ENCODE peak calls at places on chromosomes 4 and X, in eight cellular contexts. One of them, this sample, is unnamed.

GRCh38 chrX:23228454-23228853 is 106.2 kb upstream of the PTCHD1 start:
- DNase-seq in esophagus muscularis mucosa: no peak
- DNase-seq in hypothalamus: no peak
- DNase-seq in HT1080: no peak
- DNase-seq in substantia nigra: no peak
- DNase-seq in activated T-cell treated with anti-CD3 and anti-CD28 coated beads, Interleukin-2, amount 50 U/mL, for 72 hours: no peak
- DNase-seq in heart right ventricle: no peak
- DNase-seq in T-cell: no peak
- DNase-seq in this sample: no peak

GRCh38 chr4:43277003-43277402 is 384.5 kb downstream of the GRXCR1 start:
- DNase-seq in esophagus muscularis mucosa: no peak
- DNase-seq in hypothalamus: no peak
- DNase-seq in HT1080: peak
- DNase-seq in substantia nigra: no peak
- DNase-seq in activated T-cell treated with anti-CD3 and anti-CD28 coated beads, Interleukin-2, amount 50 U/mL, for 72 hours: no peak
- DNase-seq in heart right ventricle: no peak
- DNase-seq in T-cell: no peak
- DNase-seq in this sample: no peak

GRCh38 chr4:53132117-53132889 is 233.6 kb downstream of the SCFD2 start:
- DNase-seq in esophagus muscularis mucosa: no peak
- DNase-seq in hypothalamus: no peak
- DNase-seq in HT1080: no peak
- DNase-seq in substantia nigra: no peak
- DNase-seq in activated T-cell treated with anti-CD3 and anti-CD28 coated beads, Interleukin-2, amount 50 U/mL, for 72 hours: peak
- DNase-seq in heart right ventricle: no peak
- DNase-seq in T-cell: no peak
- DNase-seq in this sample: no peak

GRCh38 chrX:106672527-106672926 is 54.0 kb upstream of the RNF128 start:
- DNase-seq in esophagus muscularis mucosa: no peak
- DNase-seq in hypothalamus: no peak
- DNase-seq in HT1080: no peak
- DNase-seq in substantia nigra: no peak
- DNase-seq in activated T-cell treated with anti-CD3 and anti-CD28 coated beads, Interleukin-2, amount 50 U/mL, for 72 hours: no peak
- DNase-seq in heart right ventricle: no peak
- DNase-seq in T-cell: no peak
- DNase-seq in this sample: no peak

GRCh38 chr4:41432889-41433288 is 105.1 kb upstream of the LIMCH1 start:
- DNase-seq in esophagus muscularis mucosa: no peak
- DNase-seq in hypothalamus: no peak
- DNase-seq in HT1080: peak
- DNase-seq in substantia nigra: no peak
- DNase-seq in activated T-cell treated with anti-CD3 and anti-CD28 coated beads, Interleukin-2, amount 50 U/mL, for 72 hours: no peak
- DNase-seq in heart right ventricle: no peak
- DNase-seq in T-cell: no peak
- DNase-seq in this sample: no peak

GRCh38 chr4:173538148-173538902 is 8.3 kb upstream of the HAND2 start:
- DNase-seq in esophagus muscularis mucosa: no peak
- DNase-seq in hypothalamus: no peak
- DNase-seq in HT1080: no peak
- DNase-seq in substantia nigra: no peak
- DNase-seq in activated T-cell treated with anti-CD3 and anti-CD28 coated beads, Interleukin-2, amount 50 U/mL, for 72 hours: no peak
- DNase-seq in heart right ventricle: peak
- DNase-seq in T-cell: no peak
- DNase-seq in this sample: no peak

GRCh38 chr4:121484633-121485032 is 103.8 kb upstream of the QRFPR start:
- DNase-seq in esophagus muscularis mucosa: no peak
- DNase-seq in hypothalamus: no peak
- DNase-seq in HT1080: peak
- DNase-seq in substantia nigra: no peak
- DNase-seq in activated T-cell treated with anti-CD3 and anti-CD28 coated beads, Interleukin-2, amount 50 U/mL, for 72 hours: peak
- DNase-seq in heart right ventricle: no peak
- DNase-seq in T-cell: no peak
- DNase-seq in this sample: no peak

GRCh38 chr4:101055392-101055791 is 291.9 kb downstream of the PPP3CA start:
- DNase-seq in esophagus muscularis mucosa: no peak
- DNase-seq in hypothalamus: no peak
- DNase-seq in HT1080: no peak
- DNase-seq in substantia nigra: no peak
- DNase-seq in activated T-cell treated with anti-CD3 and anti-CD28 coated beads, Interleukin-2, amount 50 U/mL, for 72 hours: no peak
- DNase-seq in heart right ventricle: no peak
- DNase-seq in T-cell: no peak
- DNase-seq in this sample: no peak

GRCh38 chrX:106481341-106481740 is 130.4 kb upstream of the RADX start:
- DNase-seq in esophagus muscularis mucosa: no peak
- DNase-seq in hypothalamus: no peak
- DNase-seq in HT1080: peak
- DNase-seq in substantia nigra: peak
- DNase-seq in activated T-cell treated with anti-CD3 and anti-CD28 coated beads, Interleukin-2, amount 50 U/mL, for 72 hours: peak
- DNase-seq in heart right ventricle: no peak
- DNase-seq in T-cell: no peak
- DNase-seq in this sample: no peak

GRCh38 chrX:119552508-119552907 is 12.7 kb downstream of the STEEP1 start:
- DNase-seq in esophagus muscularis mucosa: no peak
- DNase-seq in hypothalamus: no peak
- DNase-seq in HT1080: no peak
- DNase-seq in substantia nigra: no peak
- DNase-seq in activated T-cell treated with anti-CD3 and anti-CD28 coated beads, Interleukin-2, amount 50 U/mL, for 72 hours: no peak
- DNase-seq in heart right ventricle: no peak
- DNase-seq in T-cell: no peak
- DNase-seq in this sample: no peak

GRCh38 chr4:7653510-7654414 is 219.0 kb upstream of the PSAPL1 start:
- DNase-seq in esophagus muscularis mucosa: no peak
- DNase-seq in hypothalamus: no peak
- DNase-seq in HT1080: no peak
- DNase-seq in substantia nigra: no peak
- DNase-seq in activated T-cell treated with anti-CD3 and anti-CD28 coated beads, Interleukin-2, amount 50 U/mL, for 72 hours: no peak
- DNase-seq in heart right ventricle: no peak
- DNase-seq in T-cell: no peak
- DNase-seq in this sample: no peak

GRCh38 chrX:22383988-22384387 is 111.3 kb downstream of the CBLL2 start:
- DNase-seq in esophagus muscularis mucosa: no peak
- DNase-seq in hypothalamus: no peak
- DNase-seq in HT1080: no peak
- DNase-seq in substantia nigra: no peak
- DNase-seq in activated T-cell treated with anti-CD3 and anti-CD28 coated beads, Interleukin-2, amount 50 U/mL, for 72 hours: no peak
- DNase-seq in heart right ventricle: no peak
- DNase-seq in T-cell: no peak
- DNase-seq in this sample: no peak

GRCh38 chr4:53365121-53365485 is 758 bp downstream of the SCFD2 start:
- DNase-seq in esophagus muscularis mucosa: no peak
- DNase-seq in hypothalamus: no peak
- DNase-seq in HT1080: peak
- DNase-seq in substantia nigra: no peak
- DNase-seq in activated T-cell treated with anti-CD3 and anti-CD28 coated beads, Interleukin-2, amount 50 U/mL, for 72 hours: peak
- DNase-seq in heart right ventricle: no peak
- DNase-seq in T-cell: no peak
- DNase-seq in this sample: no peak

GRCh38 chr4:2322801-2323200 is 60.9 kb upstream of the MXD4 start:
- DNase-seq in esophagus muscularis mucosa: no peak
- DNase-seq in hypothalamus: no peak
- DNase-seq in HT1080: no peak
- DNase-seq in substantia nigra: no peak
- DNase-seq in activated T-cell treated with anti-CD3 and anti-CD28 coated beads, Interleukin-2, amount 50 U/mL, for 72 hours: no peak
- DNase-seq in heart right ventricle: no peak
- DNase-seq in T-cell: no peak
- DNase-seq in this sample: no peak

GRCh38 chrX:22314692-22315091 is 42.0 kb downstream of the CBLL2 start:
- DNase-seq in esophagus muscularis mucosa: no peak
- DNase-seq in hypothalamus: no peak
- DNase-seq in HT1080: peak
- DNase-seq in substantia nigra: no peak
- DNase-seq in activated T-cell treated with anti-CD3 and anti-CD28 coated beads, Interleukin-2, amount 50 U/mL, for 72 hours: no peak
- DNase-seq in heart right ventricle: no peak
- DNase-seq in T-cell: no peak
- DNase-seq in this sample: no peak

GRCh38 chr4:169164669-169165415 is 105.9 kb downstream of the SH3RF1 start:
- DNase-seq in esophagus muscularis mucosa: no peak
- DNase-seq in hypothalamus: no peak
- DNase-seq in HT1080: no peak
- DNase-seq in substantia nigra: no peak
- DNase-seq in activated T-cell treated with anti-CD3 and anti-CD28 coated beads, Interleukin-2, amount 50 U/mL, for 72 hours: no peak
- DNase-seq in heart right ventricle: no peak
- DNase-seq in T-cell: no peak
- DNase-seq in this sample: no peak